ENCODE peak calls at places on chromosomes 7 and 10, in five cellular contexts. One of them, this sample, is unnamed.

GRCh38 chr7:80047856-80048459 is 86.7 kb upstream of the GNAI1 start:
- DNase-seq in HCT116: no peak
- DNase-seq in neural progenitor cell: no peak
- DNase-seq in H9: no peak
- DNase-seq in keratinocyte: no peak
- DNase-seq in this sample: no peak

GRCh38 chr10:119090026-119090808 is 9.6 kb upstream of the EIF3A start:
- DNase-seq in H9: no peak
- DNase-seq in keratinocyte: no peak
- DNase-seq in neural progenitor cell: no peak
- DNase-seq in HCT116: no peak
- DNase-seq in this sample: no peak

GRCh38 chr10:70296406-70296899 is 12.6 kb upstream of the NPFFR1 start:
- DNase-seq in HCT116: peak
- DNase-seq in neural progenitor cell: no peak
- DNase-seq in H9: peak
- DNase-seq in keratinocyte: no peak
- DNase-seq in this sample: no peak

GRCh38 chr10:24360286-24361127 is 151.6 kb downstream of the KIAA1217 start:
- DNase-seq in H9: peak
- DNase-seq in keratinocyte: no peak
- DNase-seq in neural progenitor cell: peak
- DNase-seq in HCT116: peak
- DNase-seq in this sample: peak

GRCh38 chr7:82234457-82235049 is 209.0 kb downstream of the CACNA2D1 start:
- DNase-seq in H9: no peak
- DNase-seq in neural progenitor cell: peak
- DNase-seq in HCT116: peak
- DNase-seq in keratinocyte: no peak
- DNase-seq in this sample: peak

GRCh38 chr7:146654048-146654447 is 537.4 kb downstream of the CNTNAP2 start:
- DNase-seq in keratinocyte: no peak
- DNase-seq in HCT116: no peak
- DNase-seq in neural progenitor cell: peak
- DNase-seq in H9: no peak
- DNase-seq in this sample: no peak

GRCh38 chr10:107054469-107055156 is 109.9 kb downstream of the SORCS1 start:
- DNase-seq in HCT116: no peak
- DNase-seq in neural progenitor cell: no peak
- DNase-seq in H9: no peak
- DNase-seq in keratinocyte: no peak
- DNase-seq in this sample: no peak

GRCh38 chr7:8831386-8831785 is 398.0 kb downstream of the NXPH1 start:
- DNase-seq in H9: no peak
- DNase-seq in HCT116: no peak
- DNase-seq in keratinocyte: no peak
- DNase-seq in neural progenitor cell: no peak
- DNase-seq in this sample: no peak

GRCh38 chr7:64685741-64686140 is 19.8 kb downstream of the ZNF107 start:
- DNase-seq in neural progenitor cell: no peak
- DNase-seq in HCT116: no peak
- DNase-seq in keratinocyte: no peak
- DNase-seq in H9: no peak
- DNase-seq in this sample: no peak

GRCh38 chr10:47370015-47370767 is 13.9 kb downstream of the ZNF488 start:
- DNase-seq in HCT116: no peak
- DNase-seq in H9: peak
- DNase-seq in keratinocyte: no peak
- DNase-seq in neural progenitor cell: no peak
- DNase-seq in this sample: no peak

GRCh38 chr7:93558705-93559614 is 15.6 kb downstream of the CALCR start:
- DNase-seq in H9: no peak
- DNase-seq in HCT116: no peak
- DNase-seq in keratinocyte: no peak
- DNase-seq in neural progenitor cell: no peak
- DNase-seq in this sample: no peak

GRCh38 chr7:2713370-2713769 is 25.4 kb downstream of the AMZ1 start:
- DNase-seq in H9: no peak
- DNase-seq in keratinocyte: no peak
- DNase-seq in neural progenitor cell: peak
- DNase-seq in HCT116: no peak
- DNase-seq in this sample: no peak

GRCh38 chr10:8487346-8487745 is 432.9 kb downstream of the GATA3 start:
- DNase-seq in H9: no peak
- DNase-seq in HCT116: no peak
- DNase-seq in neural progenitor cell: no peak
- DNase-seq in keratinocyte: no peak
- DNase-seq in this sample: no peak

GRCh38 chr10:119501690-119502089 is 40.8 kb downstream of the RGS10 start:
- DNase-seq in neural progenitor cell: no peak
- DNase-seq in H9: no peak
- DNase-seq in HCT116: no peak
- DNase-seq in keratinocyte: no peak
- DNase-seq in this sample: no peak

GRCh38 chr7:157977306-157977705 is 610.3 kb downstream of the PTPRN2 start:
- DNase-seq in HCT116: no peak
- DNase-seq in keratinocyte: no peak
- DNase-seq in H9: no peak
- DNase-seq in neural progenitor cell: no peak
- DNase-seq in this sample: no peak

GRCh38 chr7:133937786-133938185 is 189.4 kb upstream of the LRGUK start:
- DNase-seq in H9: no peak
- DNase-seq in neural progenitor cell: no peak
- DNase-seq in HCT116: no peak
- DNase-seq in keratinocyte: no peak
- DNase-seq in this sample: no peak

GRCh38 chr7:65216469-65216868 is 157.2 kb upstream of the ZNF92 start:
- DNase-seq in neural progenitor cell: peak
- DNase-seq in HCT116: peak
- DNase-seq in keratinocyte: peak
- DNase-seq in H9: peak
- DNase-seq in this sample: peak

GRCh38 chr10:70360215-70360614 is 22.2 kb downstream of the LRRC20 start:
- DNase-seq in HCT116: no peak
- DNase-seq in keratinocyte: no peak
- DNase-seq in H9: no peak
- DNase-seq in neural progenitor cell: no peak
- DNase-seq in this sample: no peak

GRCh38 chr10:71075759-71076472 is 136.5 kb upstream of the UNC5B start:
- DNase-seq in H9: peak
- DNase-seq in keratinocyte: no peak
- DNase-seq in HCT116: no peak
- DNase-seq in neural progenitor cell: no peak
- DNase-seq in this sample: no peak

GRCh38 chr7:5231811-5232484 is 41.9 kb downstream of the WIPI2 start:
- DNase-seq in neural progenitor cell: no peak
- DNase-seq in HCT116: no peak
- DNase-seq in keratinocyte: no peak
- DNase-seq in H9: no peak
- DNase-seq in this sample: no peak

GRCh38 chr10:79311581-79312407 is 35.5 kb upstream of the PPIF start:
- DNase-seq in HCT116: no peak
- DNase-seq in neural progenitor cell: no peak
- DNase-seq in keratinocyte: no peak
- DNase-seq in H9: no peak
- DNase-seq in this sample: no peak

GRCh38 chr10:44193156-44193555 is 191.7 kb downstream of the CXCL12 start:
- DNase-seq in H9: no peak
- DNase-seq in keratinocyte: no peak
- DNase-seq in HCT116: no peak
- DNase-seq in neural progenitor cell: no peak
- DNase-seq in this sample: no peak

GRCh38 chr7:33050425-33051318 is 11.9 kb downstream of the NT5C3A start:
- DNase-seq in H9: no peak
- DNase-seq in neural progenitor cell: peak
- DNase-seq in HCT116: peak
- DNase-seq in keratinocyte: no peak
- DNase-seq in this sample: no peak

DNA sequence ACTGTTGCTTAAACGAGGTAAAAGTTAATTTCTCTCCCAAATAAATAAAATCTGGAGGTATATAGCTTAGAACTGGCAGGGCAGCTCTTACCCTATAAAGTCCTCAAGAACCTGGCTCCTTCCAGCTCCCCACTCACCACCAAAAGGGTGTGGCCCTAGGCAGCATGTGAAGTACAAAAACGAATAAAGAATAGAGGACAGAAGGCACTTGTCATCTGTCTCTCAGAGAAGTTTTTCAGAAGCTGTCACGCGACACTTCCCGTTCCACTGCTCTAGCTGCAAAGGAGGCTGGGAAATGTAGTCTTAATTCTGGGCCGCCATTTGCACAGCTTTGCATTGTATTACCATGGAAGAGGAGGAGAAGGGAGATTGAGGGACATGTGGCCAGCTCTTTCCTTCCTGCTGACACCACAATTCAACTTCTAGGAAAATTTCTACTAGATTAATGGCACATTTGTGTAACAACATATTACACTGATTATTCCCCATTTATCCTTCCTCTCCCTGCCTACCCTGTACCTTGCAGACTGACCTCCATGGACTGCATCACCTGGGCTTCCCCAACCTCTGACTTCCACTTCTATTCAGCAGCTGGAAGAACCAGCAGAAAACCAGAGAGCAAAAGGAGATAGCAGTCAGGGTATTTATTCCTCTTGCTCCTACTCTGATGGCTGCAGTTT is 62.2 kb downstream of the CCDC71L start:
- DNase-seq in H9: peak
- DNase-seq in neural progenitor cell: peak
- DNase-seq in keratinocyte: no peak
- DNase-seq in HCT116: peak
- DNase-seq in this sample: peak
- H3K9ac ChIP-seq in H9: no peak
- H3K9ac ChIP-seq in neural progenitor cell: no peak
- H3K9ac ChIP-seq in keratinocyte: no peak
- H3K9ac ChIP-seq in HCT116: no peak
- H3K9ac ChIP-seq in this sample: no peak

GRCh38 chr7:22601028-22601795 is 101.2 kb upstream of the STEAP1B start:
- DNase-seq in keratinocyte: no peak
- DNase-seq in H9: no peak
- DNase-seq in HCT116: no peak
- DNase-seq in neural progenitor cell: no peak
- DNase-seq in this sample: no peak
- H3K9ac ChIP-seq in keratinocyte: no peak
- H3K9ac ChIP-seq in H9: no peak
- H3K9ac ChIP-seq in HCT116: no peak
- H3K9ac ChIP-seq in neural progenitor cell: no peak
- H3K9ac ChIP-seq in this sample: no peak

GRCh38 chr7:52504546-52504945 is 530.9 kb upstream of the POM121L12 start:
- DNase-seq in neural progenitor cell: no peak
- DNase-seq in H9: no peak
- DNase-seq in keratinocyte: no peak
- DNase-seq in HCT116: no peak
- DNase-seq in this sample: no peak
- H3K9ac ChIP-seq in neural progenitor cell: no peak
- H3K9ac ChIP-seq in H9: no peak
- H3K9ac ChIP-seq in keratinocyte: no peak
- H3K9ac ChIP-seq in HCT116: no peak
- H3K9ac ChIP-seq in this sample: no peak

GRCh38 chr7:108002726-108003590 is at the start of gene LAMB1:
- DNase-seq in keratinocyte: no peak
- DNase-seq in H9: peak
- DNase-seq in neural progenitor cell: peak
- DNase-seq in HCT116: no peak
- DNase-seq in this sample: peak

GRCh38 chr7:108007280-108007679 is 4.3 kb upstream of the LAMB1 start:
- DNase-seq in HCT116: no peak
- DNase-seq in neural progenitor cell: no peak
- DNase-seq in keratinocyte: no peak
- DNase-seq in H9: no peak
- DNase-seq in this sample: no peak

GRCh38 chr7:108001759-108002725 is 919 bp downstream of the LAMB1 start:
- DNase-seq in keratinocyte: no peak
- DNase-seq in H9: peak
- DNase-seq in HCT116: no peak
- DNase-seq in neural progenitor cell: peak
- DNase-seq in this sample: peak

GRCh38 chr7:108003591-108003935 is 602 bp upstream of the LAMB1 start:
- DNase-seq in neural progenitor cell: no peak
- DNase-seq in keratinocyte: no peak
- DNase-seq in HCT116: no peak
- DNase-seq in H9: no peak
- DNase-seq in this sample: no peak

GRCh38 chr7:108004220-108005142 is 1.5 kb upstream of the LAMB1 start:
- DNase-seq in neural progenitor cell: peak
- DNase-seq in keratinocyte: no peak
- DNase-seq in HCT116: no peak
- DNase-seq in H9: peak
- DNase-seq in this sample: no peak
- H3K9ac ChIP-seq in neural progenitor cell: no peak
- H3K9ac ChIP-seq in keratinocyte: no peak
- H3K9ac ChIP-seq in HCT116: no peak
- H3K9ac ChIP-seq in H9: no peak
- H3K9ac ChIP-seq in this sample: no peak

GRCh38 chr10:6579193-6579903 is 728 bp downstream of the PRKCQ start:
- DNase-seq in HCT116: no peak
- DNase-seq in H9: no peak
- DNase-seq in keratinocyte: no peak
- DNase-seq in neural progenitor cell: peak
- DNase-seq in this sample: no peak
- H3K9ac ChIP-seq in HCT116: no peak
- H3K9ac ChIP-seq in H9: peak
- H3K9ac ChIP-seq in keratinocyte: peak
- H3K9ac ChIP-seq in neural progenitor cell: no peak
- H3K9ac ChIP-seq in this sample: no peak

GRCh38 chr7:28472332-28472731 is 60.0 kb downstream of the CREB5 start:
- DNase-seq in HCT116: no peak
- DNase-seq in neural progenitor cell: no peak
- DNase-seq in H9: no peak
- DNase-seq in keratinocyte: no peak
- DNase-seq in this sample: no peak

GRCh38 chr7:28470344-28470743 is 58.0 kb downstream of the CREB5 start:
- DNase-seq in H9: no peak
- DNase-seq in HCT116: no peak
- DNase-seq in neural progenitor cell: no peak
- DNase-seq in keratinocyte: no peak
- DNase-seq in this sample: no peak

GRCh38 chr7:28473567-28474266 is 61.4 kb downstream of the CREB5 start:
- DNase-seq in H9: no peak
- DNase-seq in HCT116: no peak
- DNase-seq in neural progenitor cell: no peak
- DNase-seq in keratinocyte: no peak
- DNase-seq in this sample: no peak

GRCh38 chr7:28477041-28477442 is 64.7 kb downstream of the CREB5 start:
- DNase-seq in H9: no peak
- DNase-seq in HCT116: no peak
- DNase-seq in keratinocyte: no peak
- DNase-seq in neural progenitor cell: no peak
- DNase-seq in this sample: no peak

GRCh38 chr7:28474267-28474618 is 61.9 kb downstream of the CREB5 start:
- DNase-seq in neural progenitor cell: no peak
- DNase-seq in HCT116: no peak
- DNase-seq in H9: no peak
- DNase-seq in keratinocyte: no peak
- DNase-seq in this sample: no peak
- H3K9ac ChIP-seq in neural progenitor cell: no peak
- H3K9ac ChIP-seq in HCT116: no peak
- H3K9ac ChIP-seq in H9: no peak
- H3K9ac ChIP-seq in keratinocyte: no peak
- H3K9ac ChIP-seq in this sample: no peak

This sample was measured in neuronal stem cell.